ENCODE peak calls at places on chromosomes 7 and 10, in four cellular contexts. One of them, this sample, is unnamed.

GRCh38 chr10:131653140-131653539 is 247.7 kb upstream of the PPP2R2D start:
- DNase-seq in psoas muscle: no peak
- DNase-seq in upper lobe of right lung: peak; percentile 37
- DNase-seq in choroid plexus epithelial cell: no peak
- DNase-seq in this sample: peak; percentile 45

GRCh38 chr7:23520582-23520981 is 11.2 kb downstream of the TRA2A start:
- DNase-seq in psoas muscle: no peak
- DNase-seq in upper lobe of right lung: no peak
- DNase-seq in choroid plexus epithelial cell: no peak
- DNase-seq in this sample: no peak

GRCh38 chr10:133124357-133125211 is 35.4 kb upstream of the KNDC1 start:
- DNase-seq in psoas muscle: peak; percentile 72
- DNase-seq in upper lobe of right lung: peak; percentile 73
- DNase-seq in choroid plexus epithelial cell: peak; percentile 16
- DNase-seq in this sample: no peak

GRCh38 chr10:31959461-31960173 is 31.0 kb upstream of the ARHGAP12 start:
- DNase-seq in psoas muscle: no peak
- DNase-seq in upper lobe of right lung: no peak
- DNase-seq in choroid plexus epithelial cell: no peak
- DNase-seq in this sample: no peak

GRCh38 chr10:46520941-46521340 is 35.5 kb downstream of the GPRIN2 start:
- DNase-seq in psoas muscle: peak; percentile 49
- DNase-seq in upper lobe of right lung: peak; percentile 64
- DNase-seq in choroid plexus epithelial cell: peak; percentile 50
- DNase-seq in this sample: no peak

GRCh38 chr7:139875821-139876241 is 46.8 kb downstream of the TBXAS1 start:
- DNase-seq in psoas muscle: no peak
- DNase-seq in upper lobe of right lung: peak; percentile 73
- DNase-seq in choroid plexus epithelial cell: no peak
- DNase-seq in this sample: peak; percentile 64

GRCh38 chr7:132387596-132387995 is 188.7 kb downstream of the PLXNA4 start:
- DNase-seq in psoas muscle: no peak
- DNase-seq in upper lobe of right lung: no peak
- DNase-seq in choroid plexus epithelial cell: no peak
- DNase-seq in this sample: no peak

GRCh38 chr10:72353028-72353962 is 1.4 kb downstream of the DNAJB12 start:
- DNase-seq in psoas muscle: no peak
- DNase-seq in upper lobe of right lung: no peak
- DNase-seq in choroid plexus epithelial cell: peak; percentile 63
- DNase-seq in this sample: no peak

GRCh38 chr7:43072530-43072929 is 39.9 kb upstream of the HECW1 start:
- DNase-seq in psoas muscle: no peak
- DNase-seq in upper lobe of right lung: no peak
- DNase-seq in choroid plexus epithelial cell: peak; percentile 53
- DNase-seq in this sample: no peak

GRCh38 chr10:61937631-61938284 is 36.3 kb downstream of the ARID5B start:
- DNase-seq in psoas muscle: no peak
- DNase-seq in upper lobe of right lung: no peak
- DNase-seq in choroid plexus epithelial cell: peak; percentile 67
- DNase-seq in this sample: no peak

GRCh38 chr7:155745737-155746136 is 66.5 kb downstream of the SHH start:
- DNase-seq in psoas muscle: no peak
- DNase-seq in upper lobe of right lung: no peak
- DNase-seq in choroid plexus epithelial cell: no peak
- DNase-seq in this sample: no peak

GRCh38 chr10:80487791-80488538 is 33.9 kb downstream of the TSPAN14 start:
- DNase-seq in psoas muscle: peak; percentile 64
- DNase-seq in upper lobe of right lung: peak; percentile 83
- DNase-seq in choroid plexus epithelial cell: no peak
- DNase-seq in this sample: no peak

GRCh38 chr7:17185690-17186070 is 112.8 kb upstream of the AHR start:
- DNase-seq in psoas muscle: no peak
- DNase-seq in upper lobe of right lung: no peak
- DNase-seq in choroid plexus epithelial cell: peak; percentile 92
- DNase-seq in this sample: no peak

GRCh38 chr7:47180268-47180826 is 401.6 kb downstream of the TNS3 start:
- DNase-seq in psoas muscle: no peak
- DNase-seq in upper lobe of right lung: no peak
- DNase-seq in choroid plexus epithelial cell: peak; percentile 86
- DNase-seq in this sample: no peak

GRCh38 chr10:51206471-51206870 is 132.2 kb downstream of the PRKG1 start:
- DNase-seq in psoas muscle: no peak
- DNase-seq in upper lobe of right lung: no peak
- DNase-seq in choroid plexus epithelial cell: no peak
- DNase-seq in this sample: no peak

GRCh38 chr7:47888371-47889265 is 59.6 kb downstream of the PKD1L1 start:
- DNase-seq in psoas muscle: no peak
- DNase-seq in upper lobe of right lung: no peak
- DNase-seq in choroid plexus epithelial cell: no peak
- DNase-seq in this sample: no peak

GRCh38 chr7:2104107-2104710 is 128.5 kb downstream of the MAD1L1 start:
- DNase-seq in psoas muscle: peak; percentile 96
- DNase-seq in upper lobe of right lung: peak; percentile 93
- DNase-seq in choroid plexus epithelial cell: peak; percentile 85
- DNase-seq in this sample: peak; percentile 88

GRCh38 chr10:12191715-12192114 is 4.0 kb downstream of the NUDT5 start:
- DNase-seq in psoas muscle: no peak
- DNase-seq in upper lobe of right lung: no peak
- DNase-seq in choroid plexus epithelial cell: no peak
- DNase-seq in this sample: no peak

GRCh38 chr7:114708646-114709045 is 213.2 kb upstream of the MDFIC start:
- DNase-seq in psoas muscle: no peak
- DNase-seq in upper lobe of right lung: no peak
- DNase-seq in choroid plexus epithelial cell: no peak
- DNase-seq in this sample: no peak

GRCh38 chr7:154431045-154431444 is 378.8 kb downstream of the DPP6 start:
- DNase-seq in psoas muscle: no peak
- DNase-seq in upper lobe of right lung: no peak
- DNase-seq in choroid plexus epithelial cell: no peak
- DNase-seq in this sample: no peak

GRCh38 chr10:7385114-7385513 is 25.7 kb downstream of the SFMBT2 start:
- DNase-seq in psoas muscle: no peak
- DNase-seq in upper lobe of right lung: no peak
- DNase-seq in choroid plexus epithelial cell: no peak
- DNase-seq in this sample: no peak

GRCh38 chr7:64045301-64046040 is at the start of gene ZNF727:
- DNase-seq in psoas muscle: peak; percentile 83
- DNase-seq in upper lobe of right lung: peak; percentile 79
- DNase-seq in choroid plexus epithelial cell: no peak
- DNase-seq in this sample: no peak

GRCh38 chr10:29370092-29370611 is 81.3 kb downstream of the LYZL1 start:
- DNase-seq in psoas muscle: no peak
- DNase-seq in upper lobe of right lung: no peak
- DNase-seq in choroid plexus epithelial cell: no peak
- DNase-seq in this sample: no peak

GRCh38 chr7:30880941-30881340 is 30.7 kb upstream of the AQP1 start:
- DNase-seq in psoas muscle: no peak
- DNase-seq in upper lobe of right lung: no peak
- DNase-seq in choroid plexus epithelial cell: no peak
- DNase-seq in this sample: no peak

GRCh38 chr7:3294432-3295100 is 6.5 kb upstream of the SDK1 start:
- DNase-seq in psoas muscle: no peak
- DNase-seq in upper lobe of right lung: no peak
- DNase-seq in choroid plexus epithelial cell: no peak
- DNase-seq in this sample: no peak

GRCh38 chr7:31373337-31374289 is 33.1 kb upstream of the NEUROD6 start:
- DNase-seq in psoas muscle: no peak
- DNase-seq in upper lobe of right lung: no peak
- DNase-seq in choroid plexus epithelial cell: peak; percentile 24
- DNase-seq in this sample: no peak

GRCh38 chr7:45024126-45024744 is 24.2 kb downstream of the CCM2 start:
- DNase-seq in psoas muscle: no peak
- DNase-seq in upper lobe of right lung: no peak
- DNase-seq in choroid plexus epithelial cell: no peak
- DNase-seq in this sample: no peak
- H3K4me3 ChIP-seq in psoas muscle: no peak overlapping the region
- H3K4me3 ChIP-seq in upper lobe of right lung: no peak overlapping the region
- H3K4me3 ChIP-seq in choroid plexus epithelial cell: no peak overlapping the region
- H3K4me3 ChIP-seq in this sample: no peak overlapping the region

DNA sequence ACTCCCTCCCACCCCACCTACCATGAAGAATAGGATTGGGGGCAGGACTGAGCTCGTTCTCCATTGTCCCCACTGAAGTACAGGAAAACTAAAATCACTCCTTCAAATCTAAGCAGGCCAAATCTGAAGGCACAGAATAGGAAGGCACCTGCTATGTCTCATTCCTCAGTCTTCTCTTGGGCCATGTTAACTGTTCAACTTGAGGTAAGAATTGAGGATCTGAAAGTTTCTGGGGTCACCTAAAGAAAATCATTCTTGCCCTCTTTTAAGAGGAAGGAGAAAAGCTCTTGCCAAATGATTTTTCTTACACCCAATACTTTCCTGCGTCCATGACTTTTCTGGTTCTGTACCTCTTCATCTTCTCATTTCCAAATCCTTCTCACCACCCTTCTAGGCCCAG is 4.9 kb downstream of the CPN1 start:
- DNase-seq in psoas muscle: no peak
- DNase-seq in upper lobe of right lung: no peak
- DNase-seq in choroid plexus epithelial cell: no peak
- DNase-seq in this sample: no peak
- H3K4me3 ChIP-seq in psoas muscle: no peak overlapping the region
- H3K4me3 ChIP-seq in upper lobe of right lung: no peak overlapping the region
- H3K4me3 ChIP-seq in choroid plexus epithelial cell: no peak overlapping the region
- H3K4me3 ChIP-seq in this sample: no peak overlapping the region

DNA sequence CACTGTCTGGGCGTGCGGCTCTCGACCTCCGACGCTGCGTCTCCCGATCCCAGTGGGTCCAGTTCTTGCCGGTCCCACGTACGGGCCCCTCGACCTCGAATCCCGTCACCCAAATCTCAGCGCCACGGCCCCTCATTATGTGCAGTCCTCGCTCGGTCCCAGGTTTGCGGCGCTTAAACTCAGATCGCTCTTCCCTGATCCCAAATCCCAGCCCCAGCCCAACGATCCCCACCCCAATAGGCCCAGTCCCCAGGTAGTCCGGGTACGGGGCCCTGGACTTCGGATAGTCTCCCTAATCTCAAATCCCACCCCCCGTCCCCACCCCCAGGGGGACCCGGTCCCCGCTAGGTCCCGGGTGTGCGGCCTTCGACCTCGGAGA is 666 bp downstream of the HNRNPF start:
- DNase-seq in psoas muscle: peak; percentile 58
- DNase-seq in upper lobe of right lung: no peak
- DNase-seq in choroid plexus epithelial cell: no peak
- DNase-seq in this sample: peak; percentile 78
- H3K4me3 ChIP-seq in psoas muscle: peak overlapping the region; percentile 86
- H3K4me3 ChIP-seq in upper lobe of right lung: peak overlapping the region; percentile 91
- H3K4me3 ChIP-seq in choroid plexus epithelial cell: peak overlapping the region; percentile 85
- H3K4me3 ChIP-seq in this sample: peak overlapping the region; percentile 91

DNA sequence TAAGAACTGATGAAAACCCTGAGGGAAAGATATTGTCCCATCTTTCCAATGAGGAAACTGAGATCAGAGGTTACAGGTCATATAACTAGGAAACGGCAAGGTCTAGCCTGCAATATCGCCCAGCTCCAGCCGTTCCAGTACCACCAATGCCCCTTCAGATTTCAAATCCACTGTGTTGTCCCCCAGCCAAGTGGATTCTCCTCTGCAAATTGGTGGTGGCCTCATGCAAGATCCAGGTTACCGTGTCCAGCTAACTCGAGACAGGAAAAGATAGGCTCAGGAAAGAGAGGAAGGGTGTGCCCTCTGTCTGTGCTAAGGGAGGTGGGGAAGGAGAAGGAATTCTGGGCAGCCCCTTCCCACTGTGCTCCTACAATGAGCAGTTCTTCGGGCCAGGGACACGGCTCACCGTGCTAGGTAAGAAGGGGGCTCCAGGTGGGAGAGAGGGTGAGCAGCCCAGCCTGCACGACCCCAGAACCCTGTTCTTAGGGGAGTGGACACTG is 25.3 kb downstream of the PRSS2 start:
- DNase-seq in psoas muscle: no peak
- DNase-seq in upper lobe of right lung: no peak
- DNase-seq in choroid plexus epithelial cell: no peak
- DNase-seq in this sample: peak; percentile 31
- H3K4me3 ChIP-seq in psoas muscle: no peak overlapping the region
- H3K4me3 ChIP-seq in upper lobe of right lung: peak overlapping the region; percentile 47
- H3K4me3 ChIP-seq in choroid plexus epithelial cell: peak overlapping the region; percentile 75
- H3K4me3 ChIP-seq in this sample: peak overlapping the region; percentile 58

GRCh38 chr7:98713411-98713810 is 96.3 kb downstream of the NPTX2 start:
- DNase-seq in psoas muscle: no peak
- DNase-seq in upper lobe of right lung: no peak
- DNase-seq in choroid plexus epithelial cell: no peak
- DNase-seq in this sample: no peak

GRCh38 chr7:98707076-98707475 is 90.0 kb downstream of the NPTX2 start:
- DNase-seq in psoas muscle: no peak
- DNase-seq in upper lobe of right lung: no peak
- DNase-seq in choroid plexus epithelial cell: no peak
- DNase-seq in this sample: no peak

GRCh38 chr7:98711945-98712344 is 94.9 kb downstream of the NPTX2 start:
- DNase-seq in psoas muscle: no peak
- DNase-seq in upper lobe of right lung: no peak
- DNase-seq in choroid plexus epithelial cell: no peak
- DNase-seq in this sample: no peak
- H3K4me3 ChIP-seq in psoas muscle: no peak overlapping the region
- H3K4me3 ChIP-seq in upper lobe of right lung: no peak overlapping the region
- H3K4me3 ChIP-seq in choroid plexus epithelial cell: no peak overlapping the region
- H3K4me3 ChIP-seq in this sample: no peak overlapping the region

DNA sequence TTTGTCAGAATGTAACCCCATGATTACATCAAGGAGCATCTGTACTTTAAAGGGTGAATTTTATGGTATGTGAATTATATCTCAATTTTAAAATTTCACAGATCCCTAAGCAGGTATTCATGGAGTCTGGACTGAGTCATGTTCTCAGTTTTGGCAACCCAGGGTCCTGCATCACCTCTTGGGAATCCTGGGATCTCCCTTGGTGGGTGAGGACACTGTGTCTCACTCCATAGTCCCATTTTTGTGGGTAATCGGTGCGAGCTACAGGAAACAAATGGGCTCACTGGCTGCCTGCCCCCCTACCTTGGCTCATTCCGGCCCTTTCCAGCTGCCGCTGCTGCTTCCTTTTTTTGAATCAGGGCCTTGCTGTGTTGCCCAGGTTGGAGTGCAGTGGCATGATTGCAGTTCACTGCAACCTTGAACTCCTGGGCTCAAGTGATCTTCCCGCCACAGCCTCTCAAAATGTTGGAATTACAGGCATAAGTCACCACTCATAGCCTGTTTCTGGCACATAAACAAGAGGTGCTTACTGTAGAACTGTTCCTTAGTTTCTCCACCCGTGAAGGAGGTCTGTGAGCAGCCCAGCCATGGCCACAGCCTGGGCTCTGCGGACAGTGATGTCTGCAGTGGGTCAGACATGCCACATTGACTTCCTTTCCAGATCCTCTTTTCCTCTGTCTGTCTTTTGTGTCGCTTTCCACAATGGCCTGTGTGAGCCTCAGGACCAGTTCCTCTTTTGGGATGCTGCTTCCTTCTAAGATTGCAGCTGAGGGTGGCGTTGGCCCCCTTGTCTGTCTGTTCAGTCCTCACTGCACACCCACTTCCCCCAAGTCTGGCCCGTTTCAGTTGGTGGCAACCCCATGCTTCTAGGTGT is 14.5 kb downstream of the PALD1 start:
- DNase-seq in psoas muscle: no peak
- DNase-seq in upper lobe of right lung: no peak
- DNase-seq in choroid plexus epithelial cell: no peak
- DNase-seq in this sample: no peak
- H3K4me3 ChIP-seq in psoas muscle: no peak overlapping the region
- H3K4me3 ChIP-seq in upper lobe of right lung: no peak overlapping the region
- H3K4me3 ChIP-seq in choroid plexus epithelial cell: no peak overlapping the region
- H3K4me3 ChIP-seq in this sample: no peak overlapping the region

This sample was measured in coronary artery.